ENCODE peak calls at places on chromosome 21, in ten cellular contexts. N is suprapubic skin; Q is upper lobe of left lung; W is brain microvascular endothelial cell; S is naive thymus-derived CD4-positive, alpha-beta T cell; A is OCI-LY7; E is lung; J is pancreas; P is sigmoid colon; M is body of pancreas. V is an unnamed sample.
A peak's percentile ranks its signal among the peaks of the same experiment; 100 is the strongest.

GRCh38 chr21:45515241-45516061 is 26.8 kb downstream of the SLC19A1 start:
- DNase-seq in E (no peak), N (peak; percentile 56), Q (no peak), M (no peak), A (no peak), P (peak; percentile 50), J (no peak), S (no peak), W (no peak), V (peak; percentile 47)

GRCh38 chr21:25708467-25709065 is 26.1 kb downstream of the ATP5PF start:
- DNase-seq in J (peak; percentile 26), M (no peak), E (no peak), P (no peak), A (peak; percentile 60), Q (peak; percentile 25), W (peak; percentile 43), S (peak; percentile 28), N (no peak), V (no peak)

GRCh38 chr21:34029724-34030528 is 43.5 kb upstream of the MRPS6 start:
- DNase-seq in A (peak; percentile 90), E (peak; percentile 40), Q (peak; percentile 56), P (no peak), J (peak; percentile 46), N (no peak), W (peak; percentile 86), M (peak; percentile 21), S (peak; percentile 27), V (peak; percentile 68)

GRCh38 chr21:45299864-45300785 is 12.4 kb upstream of the POFUT2 start:
- DNase-seq in A (no peak), M (peak; percentile 12), N (peak; percentile 58), E (no peak), P (peak; percentile 67), Q (no peak), W (peak; percentile 92), J (peak; percentile 5), S (no peak), V (peak; percentile 42)

GRCh38 chr21:41895643-41896493 is 16.7 kb upstream of the PRDM15 start:
- DNase-seq in N (no peak), Q (no peak), P (peak; percentile 52), S (no peak), E (no peak), J (no peak), M (no peak), W (peak; percentile 10), A (peak; percentile 46), V (no peak)

GRCh38 chr21:46149205-46149901 is 6.0 kb downstream of the FTCD start:
- DNase-seq in S (no peak), Q (no peak), J (no peak), A (no peak), N (peak; percentile 47), P (peak; percentile 53), E (no peak), W (no peak), M (no peak), V (peak; percentile 36)

GRCh38 chr21:32735524-32735923 is 7.7 kb upstream of the SYNJ1 start:
- DNase-seq in P (no peak), E (no peak), A (no peak), Q (no peak), S (no peak), W (no peak), M (no peak), J (no peak), N (no peak), V (no peak)

GRCh38 chr21:46393941-46394818 is 64.5 kb upstream of the DIP2A start:
- DNase-seq in S (no peak), E (no peak), Q (no peak), W (no peak), J (no peak), P (no peak), M (no peak), N (no peak), A (no peak), V (no peak)

GRCh38 chr21:37193006-37193405 is 74.1 kb downstream of the VPS26C start:
- DNase-seq in P (no peak), E (no peak), A (no peak), S (no peak), W (no peak), M (no peak), J (no peak), N (no peak), Q (no peak), V (no peak)

GRCh38 chr21:37195649-37196048 is 71.5 kb downstream of the VPS26C start:
- DNase-seq in J (peak; percentile 31), A (no peak), N (no peak), M (no peak), E (no peak), P (no peak), S (no peak), W (no peak), Q (no peak), V (no peak)

GRCh38 chr21:37196847-37197246 is 70.3 kb downstream of the VPS26C start:
- DNase-seq in N (no peak), M (no peak), W (no peak), E (no peak), P (no peak), A (no peak), Q (no peak), S (no peak), J (no peak), V (no peak)

GRCh38 chr21:37193676-37194075 is 73.5 kb downstream of the VPS26C start:
- DNase-seq in N (no peak), E (no peak), A (no peak), S (no peak), W (no peak), J (no peak), M (no peak), P (no peak), Q (no peak), V (no peak)

GRCh38 chr21:37195078-37195477 is 72.1 kb downstream of the VPS26C start:
- DNase-seq in A (no peak), J (no peak), W (no peak), M (no peak), S (no peak), P (no peak), Q (no peak), N (no peak), E (no peak), V (no peak)
- H3K27ac ChIP-seq in A (no peak overlapping the region), J (peak overlapping the region; percentile 6), W (no peak overlapping the region), M (no peak overlapping the region), S (no peak overlapping the region), P (no peak overlapping the region), Q (no peak overlapping the region), N (no peak overlapping the region), E (no peak overlapping the region), V (no peak overlapping the region)

GRCh38 chr21:35145626-35146236 is 96.6 kb upstream of the RUNX1 start:
- DNase-seq in E (no peak), N (no peak), Q (no peak), M (no peak), W (no peak), S (no peak), P (no peak), J (no peak), A (no peak), V (no peak)
- H3K27ac ChIP-seq in E (no peak overlapping the region), N (no peak overlapping the region), Q (no peak overlapping the region), M (no peak overlapping the region), W (no peak overlapping the region), S (no peak overlapping the region), P (no peak overlapping the region), J (no peak overlapping the region), A (no peak overlapping the region), V (peak overlapping the region; percentile 76)

GRCh38 chr21:28883931-28884330 is 108.7 kb downstream of the LTN1 start:
- DNase-seq in J (no peak), N (no peak), W (no peak), S (no peak), E (no peak), P (no peak), M (no peak), Q (no peak), A (no peak), V (no peak)

GRCh38 chr21:28882345-28882744 is 110.3 kb downstream of the LTN1 start:
- DNase-seq in M (no peak), A (no peak), P (no peak), S (no peak), E (no peak), J (no peak), N (no peak), Q (no peak), W (no peak), V (no peak)

GRCh38 chr21:28884976-28885852 is 107.5 kb downstream of the LTN1 start:
- DNase-seq in E (peak; percentile 91), N (peak; percentile 94), W (peak; percentile 86), Q (peak; percentile 82), A (peak; percentile 84), P (peak; percentile 95), M (peak; percentile 87), S (peak; percentile 91), J (peak; percentile 93), V (peak; percentile 83)

GRCh38 chr21:28884481-28884880 is 108.2 kb downstream of the LTN1 start:
- DNase-seq in P (no peak), M (no peak), Q (no peak), A (peak; percentile 18), W (no peak), N (no peak), J (no peak), E (no peak), S (no peak), V (no peak)

DNA sequence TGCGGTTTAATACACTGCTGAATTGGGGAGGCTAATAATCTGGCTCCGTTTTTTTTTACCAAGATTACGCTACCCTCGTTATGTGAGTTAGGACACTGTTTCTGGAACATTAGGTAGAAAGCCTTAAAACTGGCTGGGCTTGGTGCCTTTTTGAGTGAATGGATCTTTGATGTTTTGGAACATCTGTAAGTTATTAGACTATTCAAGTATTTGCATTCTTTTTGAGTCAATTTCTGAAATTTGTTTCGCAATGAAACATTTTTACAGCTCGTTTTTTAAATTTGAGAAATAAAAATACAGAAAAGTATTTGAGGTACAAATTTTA is 106.9 kb downstream of the LTN1 start:
- DNase-seq in P (no peak), M (no peak), W (no peak), S (no peak), Q (no peak), N (no peak), A (no peak), J (no peak), E (no peak), V (no peak)
- H3K27ac ChIP-seq in P (peak overlapping the region; percentile 90), M (no peak overlapping the region), W (no peak overlapping the region), S (peak overlapping the region; percentile 80), Q (no peak overlapping the region), N (peak overlapping the region; percentile 93), A (no peak overlapping the region), J (peak overlapping the region; percentile 96), E (no peak overlapping the region), V (peak overlapping the region; percentile 59)

GRCh38 chr21:15050588-15051377 is 14.0 kb downstream of the NRIP1 start:
- DNase-seq in E (no peak), A (no peak), J (no peak), N (no peak), P (no peak), W (no peak), M (no peak), S (no peak), Q (no peak), V (no peak)

GRCh38 chr21:15054606-15055239 is 10.1 kb downstream of the NRIP1 start:
- DNase-seq in P (no peak), A (no peak), J (no peak), E (no peak), M (no peak), W (no peak), N (no peak), S (no peak), Q (no peak), V (no peak)

GRCh38 chr21:15054089-15054488 is 10.7 kb downstream of the NRIP1 start:
- DNase-seq in Q (no peak), P (no peak), S (no peak), W (no peak), M (no peak), J (no peak), N (no peak), A (no peak), E (no peak), V (no peak)

GRCh38 chr21:15053531-15053930 is 11.3 kb downstream of the NRIP1 start:
- DNase-seq in M (no peak), Q (no peak), P (no peak), S (no peak), W (no peak), A (no peak), E (no peak), J (no peak), N (no peak), V (no peak)

DNA sequence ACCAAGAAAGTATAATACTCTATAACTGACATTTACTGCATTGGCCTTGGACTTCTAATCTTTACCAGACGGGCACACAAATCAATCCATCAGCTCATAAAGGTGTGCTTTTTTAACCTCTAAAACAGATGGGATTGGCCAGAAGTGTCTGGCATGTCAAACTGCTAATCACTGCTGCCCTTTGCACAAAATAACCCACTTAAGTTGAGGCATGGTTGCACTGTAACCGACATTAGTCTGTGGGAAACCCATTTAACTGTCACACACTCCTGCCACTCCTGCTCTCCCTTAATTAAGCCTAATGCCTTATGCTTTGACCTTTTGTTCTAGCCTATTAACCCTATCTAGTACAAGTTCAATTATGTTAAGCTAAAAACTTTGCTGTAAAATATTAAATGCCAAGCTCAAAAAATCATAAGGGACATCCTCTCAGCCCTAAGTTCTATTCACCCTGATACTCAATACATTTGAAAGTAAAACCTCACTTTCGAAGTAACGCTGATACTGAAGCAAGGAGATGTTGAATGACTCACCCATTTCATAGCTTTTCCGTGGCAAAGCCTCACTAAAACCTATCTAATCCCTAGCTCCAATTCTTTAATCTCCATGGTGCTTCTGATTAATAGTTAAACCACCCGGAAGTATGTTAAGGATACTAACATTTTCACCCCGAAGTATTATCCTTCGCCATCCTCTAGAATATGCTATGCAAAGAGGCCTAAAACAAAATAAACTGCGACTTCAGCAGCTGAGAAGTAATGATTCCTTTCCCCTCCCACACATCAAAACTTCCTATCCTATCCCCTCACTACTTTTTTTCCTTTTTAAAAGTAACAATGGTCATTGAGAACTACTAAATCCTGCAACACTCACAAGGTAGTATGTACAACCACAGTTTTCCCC is 12.9 kb downstream of the NRIP1 start:
- DNase-seq in E (no peak), Q (no peak), A (no peak), S (no peak), P (no peak), W (peak; percentile 43), N (no peak), J (no peak), M (no peak), V (no peak)
- H3K27ac ChIP-seq in E (no peak overlapping the region), Q (no peak overlapping the region), A (no peak overlapping the region), S (no peak overlapping the region), P (no peak overlapping the region), W (no peak overlapping the region), N (no peak overlapping the region), J (peak overlapping the region; percentile 39), M (peak overlapping the region; percentile 14), V (no peak overlapping the region)

V was measured in RWPE2.